ENCODE peak calls at places on chromosomes 3 and 15, in ten cellular contexts. Q, S, P, H, U, W, X, Y, M and N are unnamed samples.
A peak's percentile ranks its signal among the peaks of the same experiment; 100 is the strongest.

GRCh38 chr3:126816956-126817777 is 113.1 kb downstream of the CHCHD6 start:
- DNase-seq in X (no peak), H (no peak), P (no peak), W (no peak), M (no peak), U (no peak), Y (peak; percentile 35), S (no peak), Q (no peak), N (no peak)

GRCh38 chr15:65289261-65289854 is 2.7 kb upstream of the PARP16 start:
- DNase-seq in Y (no peak), M (no peak), W (no peak), P (no peak), Q (no peak), S (no peak), X (no peak), H (no peak), U (no peak), N (no peak)

GRCh38 chr15:100140527-100141303 is 201.1 kb downstream of the ADAMTS17 start:
- DNase-seq in H (no peak), M (no peak), Q (no peak), W (no peak), X (no peak), S (no peak), P (no peak), U (no peak), Y (no peak), N (no peak)

GRCh38 chr3:13480340-13481318 is 523 bp downstream of the HDAC11 start:
- DNase-seq in H (peak; percentile 46), Y (no peak), W (no peak), P (no peak), M (no peak), X (no peak), U (no peak), Q (no peak), S (no peak), N (no peak)

GRCh38 chr3:145767909-145768308 is 393.1 kb downstream of the PLOD2 start:
- DNase-seq in M (no peak), S (peak; percentile 3), X (no peak), H (no peak), P (no peak), U (peak; percentile 17), W (no peak), Q (no peak), Y (peak; percentile 26), N (no peak)

GRCh38 chr3:11434697-11435096 is 162.5 kb downstream of the ATG7 start:
- DNase-seq in Y (peak; percentile 6), Q (no peak), M (no peak), S (no peak), W (no peak), P (no peak), H (no peak), U (no peak), X (no peak), N (no peak)

GRCh38 chr3:38487323-38487722 is 8.8 kb upstream of the EXOG start:
- DNase-seq in W (no peak), Q (no peak), U (no peak), M (no peak), X (no peak), S (no peak), Y (no peak), H (no peak), P (no peak), N (no peak)

GRCh38 chr15:80530737-80531365 is 126.7 kb downstream of the ARNT2 start:
- DNase-seq in U (no peak), Q (no peak), X (peak; percentile 27), H (no peak), Y (peak; percentile 59), M (no peak), P (no peak), S (no peak), W (no peak), N (no peak)

GRCh38 chr15:84889991-84890669 is 5.7 kb downstream of the SLC28A1 start:
- DNase-seq in S (no peak), X (no peak), Q (no peak), P (no peak), M (no peak), U (no peak), W (no peak), H (no peak), Y (no peak), N (no peak)

GRCh38 chr3:38168988-38169363 is 3.6 kb downstream of the OXSR1 start:
- DNase-seq in W (no peak), Q (no peak), M (no peak), Y (no peak), U (no peak), H (no peak), X (peak; percentile 59), S (no peak), P (no peak), N (no peak)

GRCh38 chr3:4797201-4797600 is 182.0 kb upstream of the BHLHE40 start:
- DNase-seq in Y (no peak), S (no peak), Q (no peak), U (no peak), P (no peak), W (no peak), X (no peak), M (no peak), H (no peak), N (peak; percentile 34)

GRCh38 chr15:66862878-66863335 is 160.9 kb downstream of the SMAD6 start:
- DNase-seq in W (peak; percentile 82), P (peak; percentile 42), U (peak; percentile 56), H (peak; percentile 59), S (peak; percentile 82), X (peak; percentile 82), Q (peak; percentile 31), M (peak; percentile 76), Y (peak; percentile 88), N (peak; percentile 91)

GRCh38 chr15:72962054-72962702 is 90.1 kb upstream of the NEO1 start:
- DNase-seq in X (no peak), H (no peak), W (no peak), P (no peak), Y (no peak), S (no peak), Q (no peak), M (no peak), U (no peak), N (no peak)

GRCh38 chr15:96285715-96286367 is 44.7 kb upstream of the NR2F2 start:
- DNase-seq in X (no peak), U (no peak), M (no peak), Y (no peak), H (no peak), S (no peak), P (no peak), Q (no peak), W (no peak), N (no peak)

GRCh38 chr3:13070622-13071021 is 2.6 kb downstream of the IQSEC1 start:
- DNase-seq in Y (no peak), S (no peak), P (no peak), W (no peak), U (no peak), X (no peak), Q (no peak), M (no peak), H (no peak), N (no peak)

GRCh38 chr3:184016820-184017671 is 638 bp downstream of the ABCC5 start:
- DNase-seq in H (peak; percentile 9), X (peak; percentile 52), W (peak; percentile 76), P (peak; percentile 49), U (peak; percentile 84), S (peak; percentile 90), Q (peak; percentile 46), Y (peak; percentile 58), M (peak; percentile 34), N (peak; percentile 89)

GRCh38 chr3:36868614-36869436 is 76.0 kb downstream of the TRANK1 start:
- DNase-seq in X (peak; percentile 47), H (peak; percentile 28), S (peak; percentile 62), U (peak; percentile 31), Y (peak; percentile 80), W (peak; percentile 65), M (peak; percentile 38), P (no peak), Q (peak; percentile 8), N (peak; percentile 82)

GRCh38 chr3:43866529-43867353 is 176.0 kb downstream of the ABHD5 start:
- DNase-seq in U (no peak), S (peak; percentile 47), M (no peak), W (peak; percentile 19), Y (peak; percentile 52), Q (no peak), P (no peak), H (no peak), X (peak; percentile 90), N (peak; percentile 77)

GRCh38 chr3:186902154-186902553 is 28.2 kb upstream of the ST6GAL1 start:
- DNase-seq in Q (no peak), X (no peak), U (no peak), P (no peak), Y (no peak), M (no peak), S (no peak), W (no peak), H (no peak), N (peak; percentile 62)

GRCh38 chr3:31247850-31248618 is 284.7 kb upstream of the STT3B start:
- DNase-seq in M (no peak), Y (no peak), W (no peak), X (no peak), S (no peak), H (no peak), Q (no peak), U (peak; percentile 93), P (no peak), N (peak; percentile 50)

GRCh38 chr3:30162579-30162978 is 443.8 kb upstream of the TGFBR2 start:
- DNase-seq in M (no peak), H (no peak), W (no peak), Y (peak; percentile 81), P (no peak), U (no peak), Q (no peak), S (peak; percentile 37), X (peak; percentile 90), N (peak; percentile 45)